ENCODE peak calls at places on chromosomes 3 and 15, in ten cellular contexts. One of them, this sample, is unnamed.

GRCh38 chr3:88137836-88138235 is 11.9 kb upstream of the C3orf38 start:
- DNase-seq in spleen: no peak
- DNase-seq in H1: no peak
- DNase-seq in sigmoid colon: no peak
- DNase-seq in transverse colon: no peak
- DNase-seq in Panc1: no peak
- DNase-seq in stomach: no peak
- DNase-seq in HCT116: no peak
- DNase-seq in upper lobe of left lung: no peak
- DNase-seq in GM12891: no peak
- DNase-seq in this sample: no peak

GRCh38 chr15:35842631-35843030 is 296.7 kb upstream of the DPH6 start:
- DNase-seq in H1: no peak
- DNase-seq in spleen: no peak
- DNase-seq in Panc1: no peak
- DNase-seq in GM12891: no peak
- DNase-seq in sigmoid colon: no peak
- DNase-seq in HCT116: no peak
- DNase-seq in upper lobe of left lung: no peak
- DNase-seq in stomach: no peak
- DNase-seq in transverse colon: no peak
- DNase-seq in this sample: no peak

GRCh38 chr15:92009162-92009561 is 155.7 kb downstream of the SLCO3A1 start:
- DNase-seq in upper lobe of left lung: no peak
- DNase-seq in GM12891: no peak
- DNase-seq in Panc1: no peak
- DNase-seq in HCT116: no peak
- DNase-seq in spleen: no peak
- DNase-seq in sigmoid colon: no peak
- DNase-seq in H1: no peak
- DNase-seq in stomach: no peak
- DNase-seq in transverse colon: no peak
- DNase-seq in this sample: no peak

GRCh38 chr3:194906229-194906629 is 220.5 kb downstream of the FAM43A start:
- DNase-seq in upper lobe of left lung: no peak
- DNase-seq in spleen: no peak
- DNase-seq in H1: no peak
- DNase-seq in GM12891: no peak
- DNase-seq in sigmoid colon: no peak
- DNase-seq in Panc1: no peak
- DNase-seq in transverse colon: no peak
- DNase-seq in stomach: no peak
- DNase-seq in HCT116: no peak
- DNase-seq in this sample: no peak

GRCh38 chr3:183339461-183340086 is 86.5 kb downstream of the B3GNT5 start:
- DNase-seq in GM12891: no peak
- DNase-seq in Panc1: no peak
- DNase-seq in stomach: no peak
- DNase-seq in spleen: no peak
- DNase-seq in HCT116: no peak
- DNase-seq in sigmoid colon: no peak
- DNase-seq in transverse colon: no peak
- DNase-seq in upper lobe of left lung: no peak
- DNase-seq in H1: no peak
- DNase-seq in this sample: no peak

GRCh38 chr3:192482391-192482790 is 244.9 kb downstream of the FGF12 start:
- DNase-seq in GM12891: no peak
- DNase-seq in HCT116: no peak
- DNase-seq in upper lobe of left lung: no peak
- DNase-seq in Panc1: no peak
- DNase-seq in sigmoid colon: no peak
- DNase-seq in H1: no peak
- DNase-seq in spleen: no peak
- DNase-seq in transverse colon: no peak
- DNase-seq in stomach: no peak
- DNase-seq in this sample: no peak

GRCh38 chr3:115663414-115663813 is 40.1 kb downstream of the GAP43 start:
- DNase-seq in GM12891: no peak
- DNase-seq in upper lobe of left lung: no peak
- DNase-seq in sigmoid colon: no peak
- DNase-seq in Panc1: no peak
- DNase-seq in stomach: no peak
- DNase-seq in HCT116: no peak
- DNase-seq in transverse colon: no peak
- DNase-seq in spleen: no peak
- DNase-seq in H1: no peak
- DNase-seq in this sample: no peak

GRCh38 chr3:137035631-137036030 is 77.8 kb downstream of the IL20RB start:
- DNase-seq in GM12891: no peak
- DNase-seq in stomach: no peak
- DNase-seq in spleen: no peak
- DNase-seq in transverse colon: no peak
- DNase-seq in upper lobe of left lung: no peak
- DNase-seq in HCT116: peak
- DNase-seq in Panc1: no peak
- DNase-seq in H1: no peak
- DNase-seq in sigmoid colon: no peak
- DNase-seq in this sample: no peak

DNA sequence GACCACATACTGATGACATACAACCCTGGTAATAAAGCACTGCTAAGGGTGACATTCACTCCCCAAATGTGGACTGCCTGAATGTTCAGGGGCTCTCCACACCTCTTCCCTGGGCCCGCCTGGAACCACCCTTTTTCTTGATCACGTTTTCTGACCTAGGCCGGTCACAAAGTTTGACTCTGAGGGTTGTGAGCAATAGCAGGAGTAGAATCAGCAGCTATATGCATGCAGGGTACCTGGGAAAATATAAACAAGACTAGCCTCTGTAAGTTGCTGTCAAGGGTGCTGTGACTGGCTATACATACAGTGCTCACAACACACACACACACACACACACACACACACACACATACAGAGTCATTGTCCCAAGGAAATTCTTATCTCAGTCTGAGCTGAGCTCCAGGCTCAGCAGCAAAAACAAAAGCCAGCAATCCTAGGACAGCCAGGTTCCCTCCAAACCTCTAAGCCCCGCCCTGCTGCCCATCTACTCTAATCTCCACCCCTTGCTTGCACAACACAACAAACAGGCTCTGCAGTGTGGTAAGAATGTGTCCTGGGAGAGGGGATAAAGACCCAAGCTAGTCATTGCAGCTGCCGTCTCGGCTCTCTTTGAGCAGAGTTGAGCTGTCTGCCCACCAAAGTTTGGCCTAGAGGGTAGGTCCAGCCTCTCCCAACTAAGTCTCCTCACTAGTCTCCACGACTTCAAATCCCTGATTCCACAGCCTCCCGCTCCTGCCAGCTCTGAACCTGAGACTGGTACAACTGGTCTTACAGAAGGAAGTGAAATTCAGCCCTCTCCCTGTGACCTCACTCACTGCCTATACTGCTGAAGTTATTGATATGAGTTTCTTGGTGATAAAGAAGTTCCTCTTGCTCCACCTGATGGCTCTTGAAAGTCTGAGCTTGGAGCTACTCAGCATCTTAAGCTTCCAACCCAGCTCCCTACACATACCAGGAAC is 2.2 kb downstream of the BMF start:
- DNase-seq in spleen: peak
- DNase-seq in sigmoid colon: peak
- DNase-seq in transverse colon: peak
- DNase-seq in H1: no peak
- DNase-seq in GM12891: no peak
- DNase-seq in Panc1: no peak
- DNase-seq in HCT116: no peak
- DNase-seq in stomach: peak
- DNase-seq in upper lobe of left lung: peak
- DNase-seq in this sample: no peak
- TF ChIP-seq POLR2AphosphoS5 in spleen: peak
- TF ChIP-seq POLR2AphosphoS5 in sigmoid colon: peak
- TF ChIP-seq POLR2AphosphoS5 in transverse colon: peak
- TF ChIP-seq POLR2AphosphoS5 in H1: peak
- TF ChIP-seq POLR2AphosphoS5 in GM12891: no peak
- TF ChIP-seq POLR2AphosphoS5 in Panc1: no peak
- TF ChIP-seq POLR2AphosphoS5 in HCT116: no peak
- TF ChIP-seq POLR2AphosphoS5 in stomach: no peak
- TF ChIP-seq POLR2AphosphoS5 in upper lobe of left lung: peak
- TF ChIP-seq POLR2AphosphoS5 in this sample: no peak

GRCh38 chr15:75830910-75831805 is 12.1 kb upstream of the UBE2Q2 start:
- DNase-seq in stomach: no peak
- DNase-seq in H1: no peak
- DNase-seq in spleen: no peak
- DNase-seq in sigmoid colon: no peak
- DNase-seq in transverse colon: no peak
- DNase-seq in HCT116: no peak
- DNase-seq in GM12891: no peak
- DNase-seq in upper lobe of left lung: no peak
- DNase-seq in Panc1: no peak
- DNase-seq in this sample: no peak

GRCh38 chr15:75828429-75828828 is 14.8 kb upstream of the UBE2Q2 start:
- DNase-seq in H1: no peak
- DNase-seq in stomach: no peak
- DNase-seq in spleen: no peak
- DNase-seq in HCT116: no peak
- DNase-seq in Panc1: no peak
- DNase-seq in GM12891: no peak
- DNase-seq in upper lobe of left lung: no peak
- DNase-seq in sigmoid colon: no peak
- DNase-seq in transverse colon: no peak
- DNase-seq in this sample: no peak

GRCh38 chr15:75832114-75832513 is 11.1 kb upstream of the UBE2Q2 start:
- DNase-seq in Panc1: no peak
- DNase-seq in HCT116: no peak
- DNase-seq in transverse colon: no peak
- DNase-seq in spleen: no peak
- DNase-seq in upper lobe of left lung: no peak
- DNase-seq in stomach: no peak
- DNase-seq in GM12891: no peak
- DNase-seq in H1: no peak
- DNase-seq in sigmoid colon: no peak
- DNase-seq in this sample: no peak

GRCh38 chr15:75834011-75834410 is 9.2 kb upstream of the UBE2Q2 start:
- DNase-seq in upper lobe of left lung: no peak
- DNase-seq in Panc1: no peak
- DNase-seq in stomach: no peak
- DNase-seq in sigmoid colon: no peak
- DNase-seq in spleen: no peak
- DNase-seq in HCT116: no peak
- DNase-seq in H1: no peak
- DNase-seq in GM12891: no peak
- DNase-seq in transverse colon: no peak
- DNase-seq in this sample: no peak

DNA sequence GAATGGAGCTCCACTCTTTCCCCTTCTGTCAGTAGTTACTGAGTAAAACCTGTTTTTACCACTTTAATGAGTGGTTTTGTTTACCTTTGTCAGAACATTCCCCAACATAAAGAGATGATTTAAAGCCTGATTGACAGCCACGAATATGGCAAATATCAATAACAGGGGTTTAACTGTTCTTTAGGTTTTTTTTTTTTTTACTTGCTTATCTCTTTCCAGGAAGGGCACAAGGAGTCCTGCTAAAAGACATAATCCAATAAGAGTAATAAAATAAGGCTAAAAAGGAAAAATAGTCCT is 11.5 kb upstream of the UBE2Q2 start:
- DNase-seq in spleen: no peak
- DNase-seq in transverse colon: no peak
- DNase-seq in sigmoid colon: no peak
- DNase-seq in Panc1: no peak
- DNase-seq in upper lobe of left lung: no peak
- DNase-seq in H1: no peak
- DNase-seq in GM12891: no peak
- DNase-seq in HCT116: no peak
- DNase-seq in stomach: no peak
- DNase-seq in this sample: no peak
- TF ChIP-seq POLR2AphosphoS5 in spleen: no peak
- TF ChIP-seq POLR2AphosphoS5 in transverse colon: no peak
- TF ChIP-seq POLR2AphosphoS5 in sigmoid colon: no peak
- TF ChIP-seq POLR2AphosphoS5 in Panc1: no peak
- TF ChIP-seq POLR2AphosphoS5 in upper lobe of left lung: no peak
- TF ChIP-seq POLR2AphosphoS5 in H1: no peak
- TF ChIP-seq POLR2AphosphoS5 in GM12891: no peak
- TF ChIP-seq POLR2AphosphoS5 in HCT116: no peak
- TF ChIP-seq POLR2AphosphoS5 in stomach: no peak
- TF ChIP-seq POLR2AphosphoS5 in this sample: no peak

GRCh38 chr15:67185621-67186225 is 68.7 kb downstream of the AAGAB start:
- DNase-seq in transverse colon: no peak
- DNase-seq in spleen: no peak
- DNase-seq in stomach: no peak
- DNase-seq in sigmoid colon: no peak
- DNase-seq in upper lobe of left lung: no peak
- DNase-seq in Panc1: no peak
- DNase-seq in GM12891: no peak
- DNase-seq in H1: no peak
- DNase-seq in HCT116: no peak
- DNase-seq in this sample: no peak
- TF ChIP-seq POLR2AphosphoS5 in transverse colon: no peak
- TF ChIP-seq POLR2AphosphoS5 in spleen: peak
- TF ChIP-seq POLR2AphosphoS5 in stomach: no peak
- TF ChIP-seq POLR2AphosphoS5 in sigmoid colon: no peak
- TF ChIP-seq POLR2AphosphoS5 in upper lobe of left lung: no peak
- TF ChIP-seq POLR2AphosphoS5 in Panc1: peak
- TF ChIP-seq POLR2AphosphoS5 in GM12891: no peak
- TF ChIP-seq POLR2AphosphoS5 in H1: no peak
- TF ChIP-seq POLR2AphosphoS5 in HCT116: no peak
- TF ChIP-seq POLR2AphosphoS5 in this sample: no peak

GRCh38 chr15:32029409-32029861 is 880 bp upstream of the CHRNA7 start:
- DNase-seq in GM12891: no peak
- DNase-seq in spleen: peak
- DNase-seq in transverse colon: peak
- DNase-seq in H1: no peak
- DNase-seq in upper lobe of left lung: no peak
- DNase-seq in Panc1: no peak
- DNase-seq in HCT116: no peak
- DNase-seq in stomach: peak
- DNase-seq in sigmoid colon: no peak
- DNase-seq in this sample: no peak

GRCh38 chr15:32030795-32031194 is 480 bp downstream of the CHRNA7 start:
- DNase-seq in spleen: no peak
- DNase-seq in sigmoid colon: no peak
- DNase-seq in transverse colon: no peak
- DNase-seq in GM12891: no peak
- DNase-seq in stomach: no peak
- DNase-seq in HCT116: no peak
- DNase-seq in upper lobe of left lung: peak
- DNase-seq in Panc1: no peak
- DNase-seq in H1: no peak
- DNase-seq in this sample: no peak

GRCh38 chr15:32033186-32033890 is 3.0 kb downstream of the CHRNA7 start:
- DNase-seq in transverse colon: peak
- DNase-seq in upper lobe of left lung: no peak
- DNase-seq in spleen: no peak
- DNase-seq in sigmoid colon: no peak
- DNase-seq in HCT116: no peak
- DNase-seq in H1: no peak
- DNase-seq in GM12891: no peak
- DNase-seq in Panc1: no peak
- DNase-seq in stomach: peak
- DNase-seq in this sample: no peak

GRCh38 chr15:32028921-32029320 is 1.4 kb upstream of the CHRNA7 start:
- DNase-seq in stomach: no peak
- DNase-seq in GM12891: no peak
- DNase-seq in H1: no peak
- DNase-seq in Panc1: no peak
- DNase-seq in transverse colon: no peak
- DNase-seq in spleen: no peak
- DNase-seq in sigmoid colon: no peak
- DNase-seq in upper lobe of left lung: no peak
- DNase-seq in HCT116: no peak
- DNase-seq in this sample: no peak

GRCh38 chr15:32029862-32030781 is at the start of gene CHRNA7:
- DNase-seq in Panc1: no peak
- DNase-seq in H1: no peak
- DNase-seq in transverse colon: peak
- DNase-seq in upper lobe of left lung: peak
- DNase-seq in HCT116: peak
- DNase-seq in GM12891: peak
- DNase-seq in sigmoid colon: peak
- DNase-seq in spleen: peak
- DNase-seq in stomach: peak
- DNase-seq in this sample: peak
- TF ChIP-seq POLR2AphosphoS5 in Panc1: no peak
- TF ChIP-seq POLR2AphosphoS5 in H1: peak
- TF ChIP-seq POLR2AphosphoS5 in transverse colon: peak
- TF ChIP-seq POLR2AphosphoS5 in upper lobe of left lung: no peak
- TF ChIP-seq POLR2AphosphoS5 in HCT116: peak
- TF ChIP-seq POLR2AphosphoS5 in GM12891: no peak
- TF ChIP-seq POLR2AphosphoS5 in sigmoid colon: no peak
- TF ChIP-seq POLR2AphosphoS5 in spleen: peak
- TF ChIP-seq POLR2AphosphoS5 in stomach: no peak
- TF ChIP-seq POLR2AphosphoS5 in this sample: no peak